ENCODE peak calls at places on chromosomes 6 and 20, in four cellular contexts. L is mucosa of gallbladder, T is GM23248, K is NCI-H2171 treated with DMSO at 0.1 percent for 48 hours. A is an unnamed sample.

GRCh38 chr6:116616757-116617093 is 446 bp downstream of the RSPH4A start:
- DNase-seq in T (peak), L (no peak), K (peak), A (no peak)

GRCh38 chr20:38128691-38129090 is 36.4 kb downstream of the TGM2 start:
- DNase-seq in T (no peak), K (no peak), L (no peak), A (no peak)

GRCh38 chr20:63326314-63327228 is 33.6 kb downstream of the COL20A1 start:
- DNase-seq in L (no peak), K (no peak), T (no peak), A (no peak)

GRCh38 chr20:62012631-62013030 is 53.0 kb downstream of the TAF4 start:
- DNase-seq in K (no peak), L (no peak), T (no peak), A (no peak)

GRCh38 chr20:22511943-22512910 is 72.1 kb downstream of the FOXA2 start:
- DNase-seq in T (no peak), K (no peak), L (peak), A (no peak)

GRCh38 chr20:61883867-61884393 is 181.8 kb downstream of the TAF4 start:
- DNase-seq in L (no peak), K (no peak), T (no peak), A (no peak)

GRCh38 chr6:4603291-4603690 is 172.9 kb upstream of the CDYL start:
- DNase-seq in T (peak), L (no peak), K (no peak), A (no peak)

GRCh38 chr20:35226126-35226774 is at the start of gene MMP24:
- DNase-seq in T (no peak), K (no peak), L (no peak), A (no peak)

GRCh38 chr6:84892666-84893065 is 128.3 kb upstream of the TBX18 start:
- DNase-seq in T (peak), L (no peak), K (no peak), A (no peak)

GRCh38 chr20:20409326-20409725 is 41.4 kb downstream of the INSM1 start:
- DNase-seq in T (no peak), L (no peak), K (no peak), A (no peak)

GRCh38 chr6:31580807-31581437 is 1.3 kb downstream of the LTB start:
- DNase-seq in L (peak), K (peak), T (peak), A (peak)

GRCh38 chr6:125824946-125825786 is 34.4 kb downstream of the NCOA7 start:
- DNase-seq in L (no peak), T (no peak), K (peak), A (no peak)

GRCh38 chr6:23985015-23985414 is 141.0 kb upstream of the NRSN1 start:
- DNase-seq in L (no peak), K (no peak), T (no peak), A (no peak)

GRCh38 chr20:37335642-37336368 is 10.1 kb upstream of the SRC start:
- DNase-seq in K (no peak), L (no peak), T (peak), A (no peak)

GRCh38 chr6:28105286-28105685 is 19.1 kb upstream of the ZSCAN16 start:
- DNase-seq in K (peak), T (peak), L (no peak), A (no peak)

GRCh38 chr6:139508023-139508422 is 133.6 kb upstream of the CITED2 start:
- DNase-seq in T (peak), K (no peak), L (no peak), A (no peak)

GRCh38 chr6:167851349-167851952 is 24.7 kb downstream of the AFDN start:
- DNase-seq in K (no peak), L (no peak), T (no peak), A (no peak)

GRCh38 chr6:111673871-111674270 is 68.2 kb upstream of the TRAF3IP2 start:
- DNase-seq in T (no peak), K (no peak), L (no peak), A (no peak)

GRCh38 chr20:36607586-36608387 is 2.2 kb downstream of the RAB5IF start:
- DNase-seq in K (no peak), L (peak), T (peak), A (no peak)

GRCh38 chr6:4441981-4442434 is 306.6 kb upstream of the ECI2 start:
- DNase-seq in K (no peak), T (peak), L (no peak), A (no peak)

GRCh38 chr20:46558511-46558959 is 8.1 kb upstream of the OCSTAMP start:
- DNase-seq in T (peak), L (no peak), K (peak), A (no peak)

GRCh38 chr6:1542335-1542734 is 67.4 kb upstream of the FOXC1 start:
- DNase-seq in L (no peak), T (no peak), K (no peak), A (no peak)

GRCh38 chr6:131070061-131070460 is 7.0 kb upstream of the EPB41L2 start:
- DNase-seq in K (no peak), T (no peak), L (no peak), A (no peak)

GRCh38 chr6:131381052-131381451 is 192.0 kb upstream of the ARG1 start:
- DNase-seq in L (no peak), K (peak), T (no peak), A (no peak)

GRCh38 chr20:59771506-59772372 is 161.7 kb downstream of the SYCP2 start:
- DNase-seq in L (no peak), T (no peak), K (peak), A (no peak)

GRCh38 chr20:21677261-21677660 is 28.2 kb upstream of the PAX1 start:
- DNase-seq in K (no peak), T (no peak), L (no peak), A (no peak)

GRCh38 chr6:21531393-21531792 is 62.2 kb upstream of the SOX4 start:
- DNase-seq in T (no peak), K (no peak), L (no peak), A (no peak)

GRCh38 chr6:12909828-12910227 is 193.3 kb downstream of the PHACTR1 start:
- DNase-seq in T (no peak), K (no peak), L (no peak), A (no peak)

GRCh38 chr20:2697768-2698167 is 5.2 kb downstream of the EBF4 start:
- DNase-seq in L (no peak), T (no peak), K (no peak), A (no peak)

GRCh38 chr20:25553819-25554296 is 31.5 kb downstream of the NINL start:
- DNase-seq in K (peak), T (peak), L (peak), A (no peak)

GRCh38 chr6:35377002-35377401 is 34.6 kb downstream of the PPARD start:
- DNase-seq in K (no peak), T (no peak), L (no peak), A (no peak)

GRCh38 chr6:112780498-112781096 is 433.5 kb downstream of the RFPL4B start:
- DNase-seq in T (peak), L (peak), K (peak), A (no peak)

GRCh38 chr20:1776608-1777475 is 118.4 kb upstream of the SIRPA start:
- DNase-seq in L (peak), T (peak), K (peak), A (peak)

GRCh38 chr20:57451759-57452661 is 60.8 kb downstream of the RBM38 start:
- DNase-seq in T (no peak), K (no peak), L (no peak), A (no peak)

GRCh38 chr6:69090132-69090531 is 455.1 kb downstream of the ADGRB3 start:
- DNase-seq in T (peak), K (no peak), L (no peak), A (no peak)